ENCODE peak calls at places on chromosomes 2 and 18, in four cellular contexts. I is heart left ventricle, V is fibroblast of lung, N is cardiac muscle cell. W is an unnamed sample.

GRCh38 chr2:27966466-27966865 is 75.9 kb downstream of the BABAM2 start:
- DNase-seq in I (no peak), V (peak), N (peak), W (no peak)

GRCh38 chr2:236081171-236081570 is 87.0 kb downstream of the GBX2 start:
- DNase-seq in I (no peak), V (no peak), N (no peak), W (no peak)

GRCh38 chr2:138415891-138416494 is 85.6 kb upstream of the SPOPL start:
- DNase-seq in I (no peak), V (peak), N (peak), W (no peak)

GRCh38 chr2:171723724-171724683 is 36.7 kb downstream of the DYNC1I2 start:
- DNase-seq in I (no peak), V (peak), N (peak), W (no peak)

GRCh38 chr18:75524852-75525251 is 97.3 kb upstream of the SMIM21 start:
- DNase-seq in I (no peak), V (no peak), N (no peak), W (no peak)

GRCh38 chr18:43886341-43886740 is 609.1 kb upstream of the SYT4 start:
- DNase-seq in I (no peak), V (peak), N (peak), W (no peak)

GRCh38 chr2:62114564-62114963 is 81.4 kb upstream of the B3GNT2 start:
- DNase-seq in I (peak), V (no peak), N (no peak), W (no peak)

GRCh38 chr2:164438490-164439205 is 182.6 kb downstream of the GRB14 start:
- DNase-seq in I (no peak), V (no peak), N (no peak), W (no peak)

GRCh38 chr2:64338910-64339500 is 115.0 kb upstream of the LGALSL start:
- DNase-seq in I (no peak), V (peak), N (no peak), W (no peak)

GRCh38 chr18:73563345-73563744 is 584.3 kb downstream of the FBXO15 start:
- DNase-seq in I (no peak), V (peak), N (peak), W (no peak)

GRCh38 chr2:55159037-55159651 is 72.9 kb downstream of the CLHC1 start:
- DNase-seq in I (peak), V (peak), N (peak), W (peak)

GRCh38 chr2:128502638-128503246 is 184.1 kb upstream of the HS6ST1 start:
- DNase-seq in I (peak), V (no peak), N (no peak), W (peak)

GRCh38 chr2:148362144-148362796 is 282.3 kb upstream of the EPC2 start:
- DNase-seq in I (no peak), V (no peak), N (no peak), W (peak)

GRCh38 chr2:2881507-2881906 is 496.1 kb downstream of the EIPR1 start:
- DNase-seq in I (no peak), V (no peak), N (no peak), W (no peak)

GRCh38 chr2:176525058-176525457 is 255.8 kb downstream of the MTX2 start:
- DNase-seq in I (no peak), V (no peak), N (peak), W (no peak)
- H3K27ac ChIP-seq in I (no peak), V (no peak), N (no peak), W (no peak)

GRCh38 chr2:190909680-190910079 is 29.1 kb downstream of the GLS start:
- DNase-seq in I (no peak), V (no peak), N (no peak), W (no peak)
- H3K4me3 ChIP-seq in I (no peak), V (no peak), N (no peak), W (no peak)

GRCh38 chr2:85911097-85911496 is 22.3 kb upstream of the ST3GAL5 start:
- DNase-seq in I (no peak), V (no peak), N (no peak), W (no peak)

GRCh38 chr2:85913854-85914524 is 25.2 kb upstream of the ST3GAL5 start:
- DNase-seq in I (no peak), V (peak), N (peak), W (no peak)

GRCh38 chr2:85914525-85914881 is 25.7 kb upstream of the ST3GAL5 start:
- DNase-seq in I (no peak), V (no peak), N (no peak), W (no peak)

GRCh38 chr2:85914916-85915315 is 26.1 kb upstream of the ST3GAL5 start:
- DNase-seq in I (no peak), V (no peak), N (no peak), W (no peak)

GRCh38 chr2:85911836-85912692 is 23.3 kb upstream of the ST3GAL5 start:
- DNase-seq in I (no peak), V (peak), N (peak), W (peak)
- H3K27ac ChIP-seq in I (no peak), V (no peak), N (peak), W (no peak)

GRCh38 chr2:1283856-1284255 is 129.4 kb upstream of the TPO start:
- DNase-seq in I (no peak), V (no peak), N (no peak), W (no peak)
- H3K4me3 ChIP-seq in I (no peak), V (no peak), N (no peak), W (no peak)

GRCh38 chr18:9643549-9643948 is 29.2 kb upstream of the PPP4R1 start:
- DNase-seq in I (no peak), V (peak), N (peak), W (no peak)
- H3K27ac ChIP-seq in I (peak), V (peak), N (peak), W (no peak)